ENCODE peak calls at places on chromosomes 3 and 15, in nine cellular contexts. Q is tibial artery, U is mucosa of descending colon, L is T1000, S is astrocyte of the spinal cord, P is endodermal cell, R is AG04450, I is NCI-H524, X is MCF 10A. E is an unnamed sample.

GRCh38 chr15:68055224-68055705 is 1.1 kb downstream of the PIAS1 start:
- DNase-seq in Q (peak), P (peak), I (peak), S (peak), R (no peak), X (peak), U (peak), L (no peak), E (peak)

GRCh38 chr15:75453703-75454470 is 2.4 kb upstream of the SIN3A start:
- DNase-seq in U (peak), Q (peak), S (peak), X (peak), P (peak), L (peak), R (peak), I (peak), E (peak)

GRCh38 chr3:11465744-11466611 is 177.7 kb downstream of the VGLL4 start:
- DNase-seq in I (no peak), U (peak), R (no peak), L (no peak), Q (peak), X (peak), S (peak), P (no peak), E (no peak)

GRCh38 chr15:31279221-31280036 is 47.2 kb upstream of the KLF13 start:
- DNase-seq in I (peak), R (no peak), Q (peak), L (no peak), P (no peak), X (no peak), U (peak), S (no peak), E (no peak)

GRCh38 chr3:167568634-167569033 is 85.1 kb downstream of the WDR49 start:
- DNase-seq in Q (no peak), X (no peak), L (no peak), R (no peak), I (no peak), P (no peak), U (no peak), S (no peak), E (no peak)

GRCh38 chr3:172622916-172623700 is 87.8 kb downstream of the NCEH1 start:
- DNase-seq in L (no peak), R (no peak), Q (no peak), X (peak), U (peak), S (peak), P (peak), I (peak), E (no peak)

GRCh38 chr3:81452406-81452805 is 309.0 kb downstream of the GBE1 start:
- DNase-seq in R (no peak), I (peak), S (no peak), P (no peak), U (no peak), Q (no peak), L (no peak), X (no peak), E (no peak)

GRCh38 chr3:30256474-30256873 is 349.9 kb upstream of the TGFBR2 start:
- DNase-seq in L (no peak), I (no peak), S (peak), Q (no peak), U (no peak), P (no peak), X (no peak), R (no peak), E (no peak)

GRCh38 chr3:149010504-149010951 is 19.2 kb downstream of the GYG1 start:
- DNase-seq in L (no peak), S (no peak), U (no peak), X (no peak), I (no peak), R (no peak), Q (no peak), P (no peak), E (no peak)

GRCh38 chr15:74615313-74616019 is at the start of gene CLK3:
- DNase-seq in X (peak), R (peak), U (peak), S (peak), L (peak), P (peak), Q (peak), I (peak), E (peak)

GRCh38 chr3:125437631-125438435 is 62.7 kb upstream of the ZNF148 start:
- DNase-seq in X (peak), I (peak), R (no peak), U (peak), P (peak), Q (peak), S (peak), L (peak), E (no peak)

GRCh38 chr3:129103296-129103695 is 18.3 kb downstream of the RAB43 start:
- DNase-seq in L (no peak), P (no peak), S (no peak), R (no peak), I (no peak), X (no peak), Q (no peak), U (no peak), E (no peak)

E was measured in C1 segment of cervical spinal cord.